ENCODE peak calls at places on chromosomes 7 and 10, in six cellular contexts. Y is hepatocyte, Z is fibroblast of lung, R is DND-41, M is GM12878, F is neural progenitor cell. H is an unnamed sample. For H3K4me1 and H3K9me3, the result is how much of the 10 kb centered on the place peaks cover.

GRCh38 chr7:3063016-3063753 is 19.5 kb upstream of the CARD11 start:
- DNase-seq in Y (no peak), Z (no peak), R (no peak), M (no peak), F (no peak), H (peak)

GRCh38 chr7:464712-465461 is 54.8 kb downstream of the PDGFA start:
- DNase-seq in Y (no peak), Z (peak), R (no peak), M (no peak), F (no peak), H (no peak)

GRCh38 chr10:92407305-92408016 is 116.5 kb downstream of the MARCHF5 start:
- DNase-seq in Y (no peak), Z (no peak), R (no peak), M (no peak), F (peak), H (no peak)

GRCh38 chr7:33196194-33196593 is 66.8 kb downstream of the BBS9 start:
- DNase-seq in Y (no peak), Z (no peak), R (no peak), M (no peak), F (no peak), H (no peak)

GRCh38 chr10:96670786-96671185 is 49.5 kb downstream of the PIK3AP1 start:
- DNase-seq in Y (no peak), Z (no peak), R (no peak), M (no peak), F (no peak), H (no peak)

GRCh38 chr7:105690286-105690915 is 109.1 kb upstream of the EFCAB10 start:
- DNase-seq in Y (no peak), Z (no peak), R (no peak), M (no peak), F (peak), H (no peak)

GRCh38 chr10:131073469-131074060 is 238.0 kb downstream of the TCERG1L start:
- DNase-seq in Y (no peak), Z (no peak), R (no peak), M (no peak), F (no peak), H (no peak)

GRCh38 chr7:48307041-48307714 is 135.9 kb downstream of the ABCA13 start:
- DNase-seq in Y (no peak), Z (no peak), R (no peak), M (no peak), F (no peak), H (no peak)

GRCh38 chr10:15361131-15361530 is 10.0 kb downstream of the FAM171A1 start:
- DNase-seq in Y (no peak), Z (no peak), R (no peak), M (no peak), F (no peak), H (no peak)

GRCh38 chr7:22572292-22572691 is 72.3 kb upstream of the STEAP1B start:
- DNase-seq in Y (no peak), Z (no peak), R (no peak), M (no peak), F (no peak), H (no peak)

GRCh38 chr7:81725003-81725402 is 44.8 kb downstream of the HGF start:
- DNase-seq in Y (no peak), Z (peak), R (no peak), M (no peak), F (no peak), H (no peak)

GRCh38 chr7:90772410-90772809 is 176.3 kb downstream of the CDK14 start:
- DNase-seq in Y (no peak), Z (no peak), R (no peak), M (no peak), F (no peak), H (peak)

GRCh38 chr10:98446121-98446655 is 547 bp downstream of the HPS1 start:
- DNase-seq in Y (peak), Z (peak), R (no peak), M (no peak), F (peak), H (peak)

GRCh38 chr10:87818505-87819273 is 663 bp upstream of the ATAD1 start:
- DNase-seq in Y (peak), Z (peak), R (peak), M (peak), F (peak), H (peak)

GRCh38 chr10:124646483-124647352 is 97.5 kb downstream of the FAM53B start:
- DNase-seq in Y (peak), Z (peak), R (no peak), M (no peak), F (no peak), H (no peak)

GRCh38 chr10:119504651-119505050 is 37.9 kb downstream of the RGS10 start:
- DNase-seq in Y (no peak), Z (no peak), R (no peak), M (no peak), F (no peak), H (no peak)
- H3K4me1 ChIP-seq in Y (under half), Z (under half), R (under half), M (under half), F (under half), H (under half)

GRCh38 chr7:58086871-58087535 is 637.0 kb downstream of the ZNF716 start:
- DNase-seq in Y (no peak), Z (no peak), R (no peak), M (no peak), F (no peak), H (no peak)
- H3K9me3 ChIP-seq in Y (under half), Z (under half), R (under half), M (under half), F (under half), H (under half)

DNA sequence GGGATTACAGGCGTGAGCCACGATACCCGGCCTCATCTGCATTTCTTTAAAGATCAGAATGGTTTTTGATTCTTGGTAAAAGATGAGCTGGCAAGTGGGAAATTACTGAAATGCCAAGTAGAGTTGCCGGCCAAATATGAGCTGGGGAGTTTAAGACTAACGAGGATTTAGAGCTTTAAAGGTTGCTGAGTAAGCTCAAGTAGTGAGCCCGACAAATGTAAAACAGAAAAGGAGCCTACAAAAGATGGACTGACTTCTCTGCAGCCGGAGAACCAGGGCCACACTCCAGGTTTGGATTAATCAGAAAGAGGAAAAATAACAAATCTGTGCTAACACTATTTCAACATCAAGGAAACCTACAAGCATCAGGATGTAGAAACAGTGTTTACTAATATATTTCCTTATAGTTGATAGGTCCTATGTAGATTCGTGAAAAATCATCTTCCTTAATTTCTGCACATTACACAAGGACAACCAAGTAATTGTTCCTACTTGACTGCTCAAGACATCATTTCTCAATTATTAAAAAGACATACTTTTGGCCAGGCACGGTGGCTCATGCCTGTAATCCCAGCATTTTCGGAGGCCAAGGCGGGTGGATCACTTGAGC is 49.6 kb downstream of the MPP7 start:
- DNase-seq in Y (no peak), Z (no peak), R (no peak), M (no peak), F (no peak), H (no peak)
- H2AFZ ChIP-seq in Y (no peak), Z (no peak), R (no peak), M (no peak), F (no peak), H (no peak)

DNA sequence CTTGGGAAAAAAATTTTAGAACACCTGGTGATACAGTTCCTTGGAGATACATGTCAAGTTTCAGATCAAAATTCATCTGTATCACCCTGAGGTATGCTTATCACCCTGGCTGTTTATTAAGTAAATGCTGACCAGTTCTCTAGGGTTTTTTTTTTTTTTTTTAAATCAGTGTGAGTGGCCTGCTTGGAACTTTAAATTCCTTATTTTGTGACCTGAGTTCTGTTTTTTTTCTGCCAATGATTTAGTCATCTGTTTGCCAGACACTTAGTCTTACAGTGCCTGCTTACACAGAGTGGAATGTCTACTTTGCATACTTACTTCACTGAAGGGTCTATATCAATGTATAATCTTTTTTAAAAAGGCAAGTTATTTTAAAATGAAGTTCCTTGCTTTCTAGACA is 1.8 kb downstream of the TSPAN13 start:
- DNase-seq in Y (no peak), Z (no peak), R (no peak), M (no peak), F (no peak), H (no peak)
- H3K4me1 ChIP-seq in Y (under half), Z (under half), R (under half), M (under half), F (under half), H (under half)

H was measured in MM.1S.